ENCODE peak calls at places on chromosomes 16 and 17, in four cellular contexts. O, D, C and W are unnamed samples.

GRCh38 chr16:28985206-28985605 is 354 bp downstream of the LAT start:
- DNase-seq in D (no peak), O (no peak), C (no peak), W (no peak)

GRCh38 chr17:73360961-73361761 is 49.4 kb upstream of the CDC42EP4 start:
- DNase-seq in D (no peak), O (no peak), C (no peak), W (no peak)

GRCh38 chr17:7856081-7856791 is 1.1 kb downstream of the NAA38 start:
- DNase-seq in O (no peak), C (no peak), D (no peak), W (no peak)

GRCh38 chr16:28103516-28104170 is 40.1 kb upstream of the GSG1L start:
- DNase-seq in O (no peak), C (no peak), D (no peak), W (no peak)

GRCh38 chr17:57895382-57896060 is 45.7 kb upstream of the MRPS23 start:
- DNase-seq in O (peak; percentile 31), C (no peak), D (no peak), W (peak; percentile 86)

GRCh38 chr17:27929990-27930389 is 36.8 kb upstream of the LYRM9 start:
- DNase-seq in C (no peak), O (no peak), D (no peak), W (no peak)

GRCh38 chr16:2470234-2470601 is 879 bp upstream of the NTN3 start:
- DNase-seq in D (no peak), C (no peak), O (no peak), W (no peak)

GRCh38 chr17:48753794-48754499 is 25.4 kb upstream of the HOXB13 start:
- DNase-seq in O (peak; percentile 14), C (peak; percentile 19), D (no peak), W (peak; percentile 49)

GRCh38 chr17:17710728-17711541 is 29.7 kb downstream of the RAI1 start:
- DNase-seq in D (no peak), C (peak; percentile 89), O (peak; percentile 92), W (peak; percentile 96)

GRCh38 chr16:67021321-67021720 is 7.6 kb upstream of the CBFB start:
- DNase-seq in D (no peak), O (no peak), C (no peak), W (no peak)

GRCh38 chr17:82931696-82932060 is 91.9 kb upstream of the ZNF750 start:
- DNase-seq in D (no peak), C (peak; percentile 72), O (no peak), W (no peak)

GRCh38 chr17:75263051-75263450 is 1.4 kb downstream of the MRPS7 start:
- DNase-seq in C (no peak), D (no peak), O (no peak), W (no peak)